ENCODE peak calls at places on chromosomes 2 and 18, in ten cellular contexts. W is left ventricle myocardium inferior, A is ovary, D is psoas muscle, B is neural progenitor cell, N is Peyer's patch, C is colonic mucosa, U is hepatocyte, F is IMR-90, G is MM.1S. O is an unnamed sample. For H3K9me3 and H3K4me1, the result is how much of the 10 kb centered on the place peaks cover.

GRCh38 chr18:623760-624620 is 27.2 kb downstream of the CLUL1 start:
- DNase-seq in W (peak), A (peak), D (peak), B (peak), N (peak), C (peak), U (peak), F (peak), G (peak), O (peak)

GRCh38 chr18:76504749-76505148 is 9.7 kb upstream of the ZNF516 start:
- DNase-seq in W (no peak), A (no peak), D (no peak), B (no peak), N (no peak), C (no peak), U (no peak), F (no peak), G (no peak), O (no peak)

GRCh38 chr2:200762127-200762526 is 49.6 kb upstream of the BZW1 start:
- DNase-seq in W (no peak), A (no peak), D (no peak), B (no peak), N (no peak), C (no peak), U (no peak), F (no peak), G (no peak), O (no peak)

GRCh38 chr2:100060875-100061274 is 81.5 kb downstream of the AFF3 start:
- DNase-seq in W (no peak), A (no peak), D (no peak), B (no peak), N (no peak), C (no peak), U (no peak), F (no peak), G (no peak), O (no peak)

GRCh38 chr2:37784759-37785149 is 113.3 kb upstream of the CDC42EP3 start:
- DNase-seq in W (no peak), A (no peak), D (no peak), B (no peak), N (no peak), C (no peak), U (no peak), F (no peak), G (no peak), O (no peak)

GRCh38 chr2:14423145-14423906 is 209.2 kb upstream of the LRATD1 start:
- DNase-seq in W (no peak), A (no peak), D (no peak), B (no peak), N (no peak), C (peak), U (no peak), F (no peak), G (no peak), O (no peak)

GRCh38 chr18:60053747-60054304 is 154.0 kb downstream of the PMAIP1 start:
- DNase-seq in W (no peak), A (no peak), D (no peak), B (peak), N (no peak), C (peak), U (peak), F (peak), G (no peak), O (peak)

GRCh38 chr2:177363332-177363731 is 29.2 kb upstream of the AGPS start:
- DNase-seq in W (no peak), A (peak), D (no peak), B (no peak), N (no peak), C (no peak), U (no peak), F (no peak), G (no peak), O (peak)

GRCh38 chr2:154324601-154325000 is 373.9 kb upstream of the KCNJ3 start:
- DNase-seq in W (no peak), A (no peak), D (no peak), B (no peak), N (no peak), C (no peak), U (no peak), F (no peak), G (no peak), O (no peak)

GRCh38 chr2:70851704-70852103 is 16.1 kb upstream of the CD207 start:
- DNase-seq in W (no peak), A (no peak), D (no peak), B (no peak), N (no peak), C (no peak), U (no peak), F (no peak), G (peak), O (no peak)

GRCh38 chr2:201196003-201196402 is 13.1 kb downstream of the CASP10 start:
- DNase-seq in W (no peak), A (no peak), D (no peak), B (no peak), N (no peak), C (no peak), U (no peak), F (no peak), G (no peak), O (no peak)

GRCh38 chr2:217685255-217685605 is 317.6 kb downstream of the TNS1 start:
- DNase-seq in W (peak), A (peak), D (peak), B (no peak), N (no peak), C (peak), U (peak), F (peak), G (no peak), O (peak)

DNA sequence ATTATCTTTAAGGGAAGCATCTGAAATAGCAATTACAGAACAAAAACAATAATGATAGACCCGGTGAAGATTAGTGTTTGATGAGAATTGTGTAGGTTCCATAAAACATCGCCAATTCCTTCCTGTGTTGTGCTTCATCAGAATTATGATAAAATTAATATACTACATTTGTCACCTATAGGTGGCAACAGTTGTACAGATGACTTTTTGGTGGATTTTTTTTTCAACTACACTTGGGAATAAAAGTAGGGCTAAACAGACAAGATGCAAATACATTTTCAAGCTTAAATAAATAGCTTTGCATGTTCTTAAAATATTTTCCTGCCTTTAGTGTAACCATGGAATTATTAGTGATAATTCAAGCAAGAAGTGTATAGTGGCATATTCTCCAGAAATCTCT is 7.0 kb upstream of the LYPD1 start:
- DNase-seq in W (no peak), A (no peak), D (no peak), B (no peak), N (no peak), C (no peak), U (no peak), F (no peak), G (peak), O (no peak)
- TF ChIP-seq CTCF in W (peak), A (no peak), D (no peak), B (no peak), N (no peak), C (no peak), U (peak), F (peak), G (peak), O (no peak)

GRCh38 chr2:35790292-35790691 is 565.3 kb upstream of the CRIM1 start:
- DNase-seq in W (no peak), A (no peak), D (no peak), B (no peak), N (no peak), C (no peak), U (no peak), F (no peak), G (no peak), O (no peak)

GRCh38 chr2:35794766-35795448 is 560.7 kb upstream of the CRIM1 start:
- DNase-seq in W (no peak), A (no peak), D (no peak), B (no peak), N (no peak), C (no peak), U (no peak), F (no peak), G (no peak), O (no peak)
- H3K9me3 ChIP-seq in W (under half), A (under half), D (under half), B (under half), N (under half), C (under half), U (under half), F (under half), G (under half), O (under half)

GRCh38 chr2:26438926-26439325 is 37.2 kb downstream of the DRC1 start:
- DNase-seq in W (no peak), A (no peak), D (no peak), B (no peak), N (no peak), C (no peak), U (no peak), F (no peak), G (no peak), O (no peak)

GRCh38 chr2:26435106-26435505 is 33.4 kb downstream of the DRC1 start:
- DNase-seq in W (no peak), A (no peak), D (no peak), B (no peak), N (no peak), C (no peak), U (no peak), F (no peak), G (no peak), O (no peak)

GRCh38 chr2:26442707-26443106 is 35.2 kb downstream of the OTOF start:
- DNase-seq in W (no peak), A (no peak), D (no peak), B (no peak), N (no peak), C (no peak), U (no peak), F (no peak), G (no peak), O (no peak)

GRCh38 chr2:26432856-26433255 is 31.1 kb downstream of the DRC1 start:
- DNase-seq in W (no peak), A (no peak), D (no peak), B (no peak), N (no peak), C (no peak), U (no peak), F (no peak), G (no peak), O (no peak)

GRCh38 chr2:26438526-26438925 is 36.8 kb downstream of the DRC1 start:
- DNase-seq in W (no peak), A (no peak), D (no peak), B (no peak), N (no peak), C (no peak), U (no peak), F (peak), G (no peak), O (no peak)
- H3K4me1 ChIP-seq in W (under half), A (under half), D (under half), B (under half), N (under half), C (under half), U (under half), F (under half), G (under half), O (under half)

GRCh38 chr18:40157120-40157519 is 1797.9 kb upstream of the PIK3C3 start:
- DNase-seq in W (no peak), A (no peak), D (no peak), B (no peak), N (no peak), C (no peak), U (no peak), F (no peak), G (no peak), O (no peak)

DNA sequence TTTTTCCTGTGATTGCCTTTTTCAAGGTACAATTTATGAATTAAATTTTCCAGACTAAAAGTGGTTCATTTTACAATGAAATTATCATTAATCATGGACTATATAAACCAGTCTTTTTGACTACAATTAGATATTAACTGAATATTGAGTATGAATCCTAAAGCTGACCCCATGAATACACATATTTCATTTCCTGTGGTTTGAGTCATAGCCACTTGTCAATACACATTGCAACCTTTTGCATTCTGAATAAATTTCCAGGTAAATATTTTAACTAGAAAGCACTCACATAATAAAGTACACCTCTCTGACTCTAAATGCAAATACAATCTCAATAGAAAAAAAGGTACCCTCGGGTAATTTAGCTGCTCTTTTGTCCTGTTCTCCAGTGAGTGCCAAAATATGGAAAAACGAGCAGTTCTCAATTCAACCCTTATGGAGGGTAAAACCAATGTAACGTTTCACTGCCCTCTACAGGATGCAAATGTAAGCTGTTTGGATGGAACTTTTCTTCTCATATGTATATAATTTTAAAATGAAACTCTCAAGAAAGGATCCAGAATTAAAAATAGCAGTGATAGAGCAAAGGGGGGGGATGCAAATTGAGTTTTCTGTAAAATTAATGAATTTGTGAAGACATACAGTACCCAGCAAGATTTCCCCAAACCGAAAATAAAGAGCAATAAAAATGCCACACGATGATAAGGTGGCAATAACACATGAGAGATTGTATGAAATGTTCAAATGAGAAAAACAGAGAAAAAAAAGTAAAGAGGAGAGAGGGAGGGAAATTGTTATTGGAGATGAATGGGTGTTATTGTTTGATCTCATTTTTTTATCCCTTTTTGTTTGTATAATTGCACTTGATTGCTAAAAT is 1795.7 kb upstream of the PIK3C3 start:
- DNase-seq in W (no peak), A (no peak), D (no peak), B (peak), N (no peak), C (no peak), U (peak), F (peak), G (peak), O (peak)
- TF ChIP-seq CTCF in W (peak), A (no peak), D (no peak), B (peak), N (no peak), C (peak), U (peak), F (peak), G (peak), O (peak)

DNA sequence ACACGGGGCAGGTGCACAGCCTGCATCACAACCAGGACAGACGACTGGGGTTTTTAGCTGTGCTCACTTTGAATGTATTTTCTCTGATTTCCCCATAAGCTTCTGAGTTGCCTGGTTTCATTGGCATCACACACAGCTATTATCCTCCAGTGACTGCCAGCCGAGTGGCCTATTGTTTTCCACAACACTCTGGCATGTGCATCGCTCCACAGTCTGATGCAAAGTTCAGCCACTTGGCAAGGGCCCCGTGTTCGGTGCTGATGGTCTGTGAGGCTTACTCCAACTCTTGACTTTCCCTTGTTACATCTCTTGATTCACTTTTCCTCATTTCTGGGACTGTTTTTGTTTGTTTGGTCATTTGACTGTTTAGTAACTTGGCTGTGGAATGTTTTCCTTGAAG is 593.1 kb downstream of the CBLN2 start:
- DNase-seq in W (no peak), A (no peak), D (no peak), B (peak), N (no peak), C (no peak), U (no peak), F (no peak), G (no peak), O (no peak)
- H3K9me3 ChIP-seq in W (under half), A (under half), D (under half), B (under half), N (under half), C (under half), U (under half), F (under half), G (under half), O (under half)

GRCh38 chr2:40488927-40489677 is 37.2 kb upstream of the SLC8A1 start:
- DNase-seq in W (no peak), A (no peak), D (no peak), B (no peak), N (no peak), C (no peak), U (no peak), F (peak), G (peak), O (peak)
- H3K4me1 ChIP-seq in W (half or more), A (under half), D (under half), B (under half), N (under half), C (under half), U (under half), F (under half), G (under half), O (half or more)

GRCh38 chr2:104774631-104775030 is 79.3 kb upstream of the POU3F3 start:
- DNase-seq in W (no peak), A (no peak), D (no peak), B (no peak), N (no peak), C (no peak), U (no peak), F (no peak), G (no peak), O (no peak)

GRCh38 chr2:104768694-104769093 is 85.2 kb upstream of the POU3F3 start:
- DNase-seq in W (no peak), A (no peak), D (no peak), B (no peak), N (no peak), C (no peak), U (no peak), F (no peak), G (no peak), O (no peak)

GRCh38 chr2:104766683-104767082 is 87.2 kb upstream of the POU3F3 start:
- DNase-seq in W (no peak), A (no peak), D (no peak), B (no peak), N (no peak), C (no peak), U (no peak), F (no peak), G (no peak), O (no peak)

DNA sequence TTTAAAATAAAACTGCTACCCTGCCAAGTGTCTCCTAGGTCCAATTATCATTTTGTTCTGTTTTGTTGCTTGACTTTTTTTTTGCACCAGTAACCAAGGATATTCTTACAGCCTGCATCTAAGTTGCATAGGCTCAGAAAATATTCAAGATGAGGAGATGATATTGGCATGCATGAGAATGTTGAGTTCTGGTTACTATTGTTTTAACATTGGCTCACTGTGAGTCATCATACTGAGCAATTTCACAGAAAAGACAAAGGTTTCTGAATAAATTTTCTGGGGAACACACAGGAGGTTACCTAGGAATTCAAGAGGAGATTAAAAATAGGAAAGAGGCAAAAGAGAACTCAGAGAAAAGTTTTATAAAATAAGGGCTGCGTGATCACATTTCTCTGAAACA is 84.8 kb upstream of the POU3F3 start:
- DNase-seq in W (no peak), A (no peak), D (no peak), B (no peak), N (no peak), C (no peak), U (no peak), F (no peak), G (no peak), O (no peak)
- TF ChIP-seq CTCF in W (no peak), A (no peak), D (no peak), B (no peak), N (no peak), C (no peak), U (no peak), F (no peak), G (no peak), O (no peak)

DNA sequence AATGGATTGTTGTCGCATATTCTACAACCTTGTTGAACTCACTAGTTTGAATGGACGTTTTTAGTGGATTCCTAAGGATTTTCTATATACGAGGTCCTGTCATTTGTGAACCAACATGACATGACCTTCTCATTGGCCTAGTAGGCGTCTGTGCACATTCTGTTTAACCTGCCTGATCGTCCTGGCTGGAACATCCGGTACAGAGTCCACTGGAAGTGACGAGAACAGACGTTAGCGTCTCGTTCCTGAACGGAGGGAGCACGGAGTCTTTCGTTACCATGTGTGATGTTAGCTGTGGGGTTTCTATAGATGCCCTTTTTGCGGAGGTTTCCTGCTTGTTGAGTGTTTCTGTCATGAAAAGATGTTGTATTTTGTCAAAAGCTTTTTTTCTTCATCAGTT is 61.9 kb downstream of the SLC66A2 start:
- DNase-seq in W (no peak), A (no peak), D (no peak), B (no peak), N (no peak), C (no peak), U (no peak), F (no peak), G (no peak), O (no peak)
- H3K9me3 ChIP-seq in W (half or more), A (under half), D (under half), B (under half), N (under half), C (under half), U (under half), F (under half), G (under half), O (under half)

GRCh38 chr2:127096280-127096679 is 10.7 kb downstream of the BIN1 start:
- DNase-seq in W (no peak), A (peak), D (peak), B (no peak), N (no peak), C (no peak), U (no peak), F (no peak), G (no peak), O (no peak)

GRCh38 chr2:127093648-127094210 is 13.2 kb downstream of the BIN1 start:
- DNase-seq in W (no peak), A (no peak), D (no peak), B (no peak), N (no peak), C (no peak), U (no peak), F (no peak), G (no peak), O (no peak)

GRCh38 chr2:127095367-127095641 is 11.7 kb downstream of the BIN1 start:
- DNase-seq in W (no peak), A (peak), D (no peak), B (no peak), N (no peak), C (no peak), U (no peak), F (no peak), G (no peak), O (no peak)

GRCh38 chr2:127095784-127096183 is 11.2 kb downstream of the BIN1 start:
- DNase-seq in W (no peak), A (peak), D (no peak), B (no peak), N (no peak), C (no peak), U (no peak), F (no peak), G (no peak), O (no peak)

GRCh38 chr2:127094509-127095366 is 12.2 kb downstream of the BIN1 start:
- DNase-seq in W (no peak), A (peak), D (peak), B (peak), N (peak), C (peak), U (peak), F (peak), G (no peak), O (peak)
- H3K4me1 ChIP-seq in W (under half), A (under half), D (half or more), B (under half), N (under half), C (under half), U (half or more), F (under half), G (under half), O (under half)